ENCODE peak calls at places on chromosomes 5 and 9, in five cellular contexts. One of them, this sample, is unnamed.

GRCh38 chr5:17169507-17169906 is 47.9 kb upstream of the BASP1 start:
- ATAC-seq in upper lobe of right lung: no peak
- ATAC-seq in activated T-cell treated with anti-CD3 and anti-CD28 coated beads, Interleukin-2, amount 50 U/mL, for 72 hours: no peak
- ATAC-seq in left ventricle myocardium superior: peak; percentile 82
- ATAC-seq in omental fat pad: no peak
- ATAC-seq in this sample: no peak

GRCh38 chr9:37290881-37291485 is 131.5 kb upstream of the GRHPR start:
- ATAC-seq in left ventricle myocardium superior: no peak
- ATAC-seq in upper lobe of right lung: no peak
- ATAC-seq in activated T-cell treated with anti-CD3 and anti-CD28 coated beads, Interleukin-2, amount 50 U/mL, for 72 hours: peak; percentile 91
- ATAC-seq in omental fat pad: peak; percentile 83
- ATAC-seq in this sample: no peak

GRCh38 chr5:95857185-95857945 is 34.8 kb upstream of the GLRX start:
- ATAC-seq in left ventricle myocardium superior: peak; percentile 67
- ATAC-seq in omental fat pad: peak; percentile 12
- ATAC-seq in activated T-cell treated with anti-CD3 and anti-CD28 coated beads, Interleukin-2, amount 50 U/mL, for 72 hours: no peak
- ATAC-seq in upper lobe of right lung: peak; percentile 68
- ATAC-seq in this sample: no peak

GRCh38 chr9:100428871-100429654 is 2.1 kb downstream of the MSANTD3 start:
- ATAC-seq in activated T-cell treated with anti-CD3 and anti-CD28 coated beads, Interleukin-2, amount 50 U/mL, for 72 hours: no peak
- ATAC-seq in left ventricle myocardium superior: peak; percentile 44
- ATAC-seq in omental fat pad: peak; percentile 85
- ATAC-seq in upper lobe of right lung: no peak
- ATAC-seq in this sample: no peak

GRCh38 chr5:134183481-134183880 is 6.7 kb upstream of the SKP1 start:
- ATAC-seq in upper lobe of right lung: no peak
- ATAC-seq in left ventricle myocardium superior: no peak
- ATAC-seq in omental fat pad: no peak
- ATAC-seq in activated T-cell treated with anti-CD3 and anti-CD28 coated beads, Interleukin-2, amount 50 U/mL, for 72 hours: no peak
- ATAC-seq in this sample: no peak

GRCh38 chr5:140143521-140144258 is 18.0 kb downstream of the IGIP start:
- ATAC-seq in activated T-cell treated with anti-CD3 and anti-CD28 coated beads, Interleukin-2, amount 50 U/mL, for 72 hours: peak; percentile 23
- ATAC-seq in left ventricle myocardium superior: no peak
- ATAC-seq in omental fat pad: no peak
- ATAC-seq in upper lobe of right lung: no peak
- ATAC-seq in this sample: no peak

GRCh38 chr5:108148715-108149139 is 233.2 kb downstream of the FBXL17 start:
- ATAC-seq in left ventricle myocardium superior: peak; percentile 71
- ATAC-seq in upper lobe of right lung: peak; percentile 36
- ATAC-seq in activated T-cell treated with anti-CD3 and anti-CD28 coated beads, Interleukin-2, amount 50 U/mL, for 72 hours: no peak
- ATAC-seq in omental fat pad: no peak
- ATAC-seq in this sample: no peak

GRCh38 chr9:84076359-84076758 is 95.8 kb downstream of the RMI1 start:
- ATAC-seq in omental fat pad: no peak
- ATAC-seq in upper lobe of right lung: no peak
- ATAC-seq in left ventricle myocardium superior: no peak
- ATAC-seq in activated T-cell treated with anti-CD3 and anti-CD28 coated beads, Interleukin-2, amount 50 U/mL, for 72 hours: no peak
- ATAC-seq in this sample: no peak

GRCh38 chr5:82447913-82448312 is 169.8 kb upstream of the RPS23 start:
- ATAC-seq in activated T-cell treated with anti-CD3 and anti-CD28 coated beads, Interleukin-2, amount 50 U/mL, for 72 hours: no peak
- ATAC-seq in omental fat pad: peak; percentile 51
- ATAC-seq in left ventricle myocardium superior: peak; percentile 80
- ATAC-seq in upper lobe of right lung: peak; percentile 51
- ATAC-seq in this sample: no peak

GRCh38 chr9:110894731-110895130 is 143.5 kb downstream of the LPAR1 start:
- ATAC-seq in omental fat pad: no peak
- ATAC-seq in activated T-cell treated with anti-CD3 and anti-CD28 coated beads, Interleukin-2, amount 50 U/mL, for 72 hours: no peak
- ATAC-seq in upper lobe of right lung: no peak
- ATAC-seq in left ventricle myocardium superior: peak; percentile 28
- ATAC-seq in this sample: no peak

GRCh38 chr9:95696701-95697100 is 178.8 kb upstream of the ERCC6L2 start:
- ATAC-seq in omental fat pad: no peak
- ATAC-seq in left ventricle myocardium superior: no peak
- ATAC-seq in upper lobe of right lung: no peak
- ATAC-seq in activated T-cell treated with anti-CD3 and anti-CD28 coated beads, Interleukin-2, amount 50 U/mL, for 72 hours: no peak
- ATAC-seq in this sample: no peak

GRCh38 chr9:136297016-136297691 is 6.7 kb downstream of the CCDC187 start:
- ATAC-seq in left ventricle myocardium superior: peak; percentile 28
- ATAC-seq in activated T-cell treated with anti-CD3 and anti-CD28 coated beads, Interleukin-2, amount 50 U/mL, for 72 hours: no peak
- ATAC-seq in omental fat pad: no peak
- ATAC-seq in upper lobe of right lung: peak; percentile 9
- ATAC-seq in this sample: no peak

GRCh38 chr9:111405701-111406100 is 75.7 kb upstream of the OR2K2 start:
- ATAC-seq in activated T-cell treated with anti-CD3 and anti-CD28 coated beads, Interleukin-2, amount 50 U/mL, for 72 hours: no peak
- ATAC-seq in left ventricle myocardium superior: no peak
- ATAC-seq in upper lobe of right lung: no peak
- ATAC-seq in omental fat pad: no peak
- ATAC-seq in this sample: no peak

GRCh38 chr5:136047858-136048257 is 19.1 kb downstream of the TGFBI start:
- ATAC-seq in omental fat pad: no peak
- ATAC-seq in upper lobe of right lung: peak; percentile 90
- ATAC-seq in left ventricle myocardium superior: peak; percentile 61
- ATAC-seq in activated T-cell treated with anti-CD3 and anti-CD28 coated beads, Interleukin-2, amount 50 U/mL, for 72 hours: no peak
- ATAC-seq in this sample: no peak

GRCh38 chr9:112140936-112141335 is 34.2 kb downstream of the SUSD1 start:
- ATAC-seq in activated T-cell treated with anti-CD3 and anti-CD28 coated beads, Interleukin-2, amount 50 U/mL, for 72 hours: peak; percentile 59
- ATAC-seq in upper lobe of right lung: no peak
- ATAC-seq in left ventricle myocardium superior: no peak
- ATAC-seq in omental fat pad: no peak
- ATAC-seq in this sample: no peak

GRCh38 chr5:169431386-169431785 is 130.4 kb upstream of the SLIT3 start:
- ATAC-seq in left ventricle myocardium superior: no peak
- ATAC-seq in omental fat pad: no peak
- ATAC-seq in upper lobe of right lung: no peak
- ATAC-seq in activated T-cell treated with anti-CD3 and anti-CD28 coated beads, Interleukin-2, amount 50 U/mL, for 72 hours: no peak
- ATAC-seq in this sample: no peak

GRCh38 chr9:79574716-79575242 is 3.0 kb downstream of the TLE4 start:
- ATAC-seq in upper lobe of right lung: no peak
- ATAC-seq in activated T-cell treated with anti-CD3 and anti-CD28 coated beads, Interleukin-2, amount 50 U/mL, for 72 hours: no peak
- ATAC-seq in omental fat pad: no peak
- ATAC-seq in left ventricle myocardium superior: no peak
- ATAC-seq in this sample: no peak

This sample was measured in stimulated activated memory B cell treated with anti-CD40 and anti-IgM and Interleukin-4, amounts not matched to agents 10 μg/mL and 1 μg/mL and 100 μg/mL, for 72 hours.